ENCODE peak calls at places on chromosome 22, in six cellular contexts. J, O, A, N, G and Q are unnamed samples.

GRCh38 chr22:19648419-19648929 is 65.8 kb upstream of the SEPTIN5 start:
- DNase-seq in J (no peak), O (peak; percentile 20), A (no peak), N (no peak), G (no peak), Q (peak; percentile 28)

GRCh38 chr22:45166935-45167334 is 3.2 kb downstream of the NUP50 start:
- DNase-seq in J (no peak), O (no peak), A (no peak), N (no peak), G (no peak), Q (no peak)

GRCh38 chr22:20989323-20990138 is 7.4 kb downstream of the LZTR1 start:
- DNase-seq in J (no peak), O (no peak), A (no peak), N (no peak), G (no peak), Q (no peak)

GRCh38 chr22:46574993-46575914 is 37.8 kb upstream of the CELSR1 start:
- DNase-seq in J (no peak), O (no peak), A (peak; percentile 33), N (no peak), G (no peak), Q (no peak)

GRCh38 chr22:37815593-37815992 is 7.6 kb upstream of the GALR3 start:
- DNase-seq in J (no peak), O (no peak), A (no peak), N (no peak), G (no peak), Q (no peak)

GRCh38 chr22:45903355-45904149 is 73.4 kb downstream of the WNT7B start:
- DNase-seq in J (no peak), O (no peak), A (peak; percentile 70), N (peak; percentile 58), G (peak; percentile 48), Q (peak; percentile 92)

GRCh38 chr22:19743626-19744025 is 17.0 kb upstream of the TBX1 start:
- DNase-seq in J (no peak), O (no peak), A (no peak), N (no peak), G (no peak), Q (no peak)

GRCh38 chr22:44024288-44024908 is at the start of gene PARVB:
- DNase-seq in J (no peak), O (no peak), A (no peak), N (peak; percentile 28), G (no peak), Q (peak; percentile 53)

GRCh38 chr22:20247010-20247505 is 21.1 kb downstream of the RTN4R start:
- DNase-seq in J (no peak), O (no peak), A (no peak), N (no peak), G (peak; percentile 33), Q (peak; percentile 98)

GRCh38 chr22:38713921-38714320 is 8.2 kb downstream of the GTPBP1 start:
- DNase-seq in J (no peak), O (no peak), A (no peak), N (no peak), G (no peak), Q (no peak)

GRCh38 chr22:43292633-43293025 is 50.5 kb downstream of the SCUBE1 start:
- DNase-seq in J (no peak), O (no peak), A (no peak), N (no peak), G (no peak), Q (no peak)

GRCh38 chr22:32584650-32585049 is 110.0 kb downstream of the FBXO7 start:
- DNase-seq in J (no peak), O (no peak), A (no peak), N (peak; percentile 41), G (peak; percentile 89), Q (no peak)

GRCh38 chr22:29157759-29158535 is 47.7 kb upstream of the EMID1 start:
- DNase-seq in J (no peak), O (no peak), A (no peak), N (no peak), G (no peak), Q (no peak)

GRCh38 chr22:48651036-48651890 is 1176.4 kb downstream of the BRD1 start:
- DNase-seq in J (peak; percentile 57), O (no peak), A (no peak), N (no peak), G (no peak), Q (no peak)

GRCh38 chr22:24441406-24442351 is 14.3 kb downstream of the ADORA2A start:
- DNase-seq in J (no peak), O (no peak), A (no peak), N (no peak), G (no peak), Q (no peak)

GRCh38 chr22:39475902-39476301 is 19.1 kb downstream of the MGAT3 start:
- DNase-seq in J (no peak), O (no peak), A (no peak), N (no peak), G (no peak), Q (no peak)

GRCh38 chr22:30396871-30397655 is at the start of gene SEC14L2:
- DNase-seq in J (peak; percentile 80), O (peak; percentile 52), A (peak; percentile 57), N (peak; percentile 43), G (peak; percentile 48), Q (peak; percentile 68)

GRCh38 chr22:50018608-50019291 is 6.2 kb upstream of the IL17REL start:
- DNase-seq in J (no peak), O (no peak), A (no peak), N (no peak), G (no peak), Q (no peak)

GRCh38 chr22:36585841-36586240 is 56.9 kb upstream of the EIF3D start:
- DNase-seq in J (no peak), O (no peak), A (peak; percentile 76), N (no peak), G (no peak), Q (no peak)

GRCh38 chr22:30582788-30583575 is 8.5 kb upstream of the GAL3ST1 start:
- DNase-seq in J (peak; percentile 29), O (no peak), A (no peak), N (no peak), G (no peak), Q (no peak)

GRCh38 chr22:50604256-50604580 is 3.6 kb downstream of the MAPK8IP2 start:
- DNase-seq in J (no peak), O (no peak), A (no peak), N (no peak), G (no peak), Q (no peak)

GRCh38 chr22:50059185-50059880 is 1.2 kb upstream of the TTLL8 start:
- DNase-seq in J (no peak), O (no peak), A (no peak), N (peak; percentile 40), G (peak; percentile 19), Q (peak; percentile 25)

GRCh38 chr22:33747576-33748180 is 172.6 kb downstream of the LARGE1 start:
- DNase-seq in J (no peak), O (peak; percentile 89), A (no peak), N (no peak), G (no peak), Q (peak; percentile 92)

GRCh38 chr22:39405346-39406085 is 5.9 kb downstream of the TAB1 start:
- DNase-seq in J (peak; percentile 66), O (no peak), A (no peak), N (peak; percentile 76), G (peak; percentile 89), Q (no peak)